ENCODE peak calls at places on chromosomes 7 and 10, in eight cellular contexts. C, E, X, Y, F, O, P and M are unnamed samples.

GRCh38 chr7:44072364-44073231 is 7.2 kb upstream of the PGAM2 start:
- DNase-seq in E (peak), X (peak), P (no peak), O (no peak), C (peak), Y (peak), F (peak), M (no peak)

GRCh38 chr7:20329389-20330175 is 1.1 kb upstream of the ITGB8 start:
- DNase-seq in E (peak), C (no peak), O (peak), P (peak), X (peak), Y (peak), F (no peak), M (no peak)

GRCh38 chr7:110204527-110204926 is 886.4 kb upstream of the LRRN3 start:
- DNase-seq in F (no peak), Y (peak), X (no peak), P (no peak), E (no peak), O (no peak), C (no peak), M (no peak)

GRCh38 chr10:18668026-18668425 is 8.8 kb downstream of the ARL5B start:
- DNase-seq in E (no peak), F (no peak), O (no peak), X (no peak), Y (no peak), C (no peak), P (no peak), M (no peak)

GRCh38 chr10:128563387-128563786 is 437.2 kb upstream of the MKI67 start:
- DNase-seq in X (no peak), Y (no peak), C (no peak), E (no peak), F (no peak), P (no peak), O (no peak), M (no peak)

GRCh38 chr10:75202321-75203096 is 8.1 kb upstream of the VDAC2 start:
- DNase-seq in F (no peak), X (no peak), O (no peak), P (no peak), C (no peak), Y (no peak), E (peak), M (no peak)

GRCh38 chr10:35545878-35546631 is 59.1 kb upstream of the GJD4 start:
- DNase-seq in C (no peak), Y (no peak), E (no peak), O (no peak), F (no peak), P (no peak), X (no peak), M (no peak)

GRCh38 chr10:78267598-78267997 is 233.9 kb downstream of the RPS24 start:
- DNase-seq in O (no peak), Y (no peak), C (no peak), X (no peak), P (no peak), F (no peak), E (no peak), M (no peak)